ENCODE peak calls at places on chromosome 13, in five cellular contexts. A is neural progenitor cell, W is endothelial cell of umbilical vein, I is pancreas, V is suprapubic skin. B is an unnamed sample.

GRCh38 chr13:37194428-37194861 is 89.0 kb upstream of the CSNK1A1L start:
- DNase-seq in A (no peak), W (peak; percentile 71), I (no peak), V (no peak), B (no peak)

GRCh38 chr13:36421447-36421846 is 10.8 kb upstream of the CCNA1 start:
- DNase-seq in A (no peak), W (peak; percentile 22), I (no peak), V (no peak), B (no peak)

GRCh38 chr13:33260168-33261098 is 25.1 kb downstream of the STARD13 start:
- DNase-seq in A (no peak), W (no peak), I (no peak), V (no peak), B (no peak)

GRCh38 chr13:73898899-73899298 is 235.3 kb downstream of the KLF12 start:
- DNase-seq in A (no peak), W (no peak), I (no peak), V (no peak), B (no peak)

GRCh38 chr13:63190219-63190618 is 1774.6 kb upstream of the PCDH20 start:
- DNase-seq in A (no peak), W (no peak), I (no peak), V (no peak), B (no peak)

GRCh38 chr13:40179882-40180281 is 486.6 kb downstream of the FOXO1 start:
- DNase-seq in A (no peak), W (no peak), I (peak; percentile 63), V (no peak), B (no peak)

GRCh38 chr13:21048901-21049655 is 12.3 kb downstream of the LATS2 start:
- DNase-seq in A (no peak), W (no peak), I (no peak), V (no peak), B (no peak)

GRCh38 chr13:89763011-89763410 is 1584.5 kb upstream of the MIR17HG start:
- DNase-seq in A (no peak), W (peak; percentile 44), I (no peak), V (no peak), B (no peak)

GRCh38 chr13:23578411-23579071 is 8.3 kb downstream of the TNFRSF19 start:
- DNase-seq in A (peak; percentile 82), W (peak; percentile 4), I (peak; percentile 83), V (peak; percentile 88), B (peak; percentile 81)

GRCh38 chr13:40476175-40476958 is 190.1 kb downstream of the FOXO1 start:
- DNase-seq in A (no peak), W (peak; percentile 47), I (no peak), V (no peak), B (no peak)

GRCh38 chr13:97109256-97109655 is 112.9 kb upstream of the MBNL2 start:
- DNase-seq in A (no peak), W (no peak), I (no peak), V (no peak), B (no peak)

GRCh38 chr13:49938274-49938673 is 2.1 kb upstream of the SPRYD7 start:
- DNase-seq in A (no peak), W (no peak), I (peak; percentile 19), V (no peak), B (no peak)

GRCh38 chr13:37134411-37135041 is 29.1 kb upstream of the CSNK1A1L start:
- DNase-seq in A (no peak), W (peak; percentile 89), I (no peak), V (no peak), B (no peak)

GRCh38 chr13:102582256-102582655 is 14.5 kb upstream of the TPP2 start:
- DNase-seq in A (no peak), W (no peak), I (no peak), V (no peak), B (no peak)

GRCh38 chr13:61123533-61124269 is 291.9 kb downstream of the PCDH20 start:
- DNase-seq in A (peak; percentile 33), W (no peak), I (no peak), V (no peak), B (no peak)
- TF ChIP-seq CTCF in A (no peak), W (no peak), I (no peak), V (no peak), B (no peak)

GRCh38 chr13:75482820-75483079 is 781 bp upstream of the TBC1D4 start:
- DNase-seq in A (no peak), W (no peak), I (no peak), V (no peak), B (no peak)
- H3K27ac ChIP-seq in A (peak overlapping the region; percentile 40), W (peak overlapping the region; percentile 63), I (peak overlapping the region; percentile 90), V (peak overlapping the region; percentile 88), B (peak overlapping the region; percentile 96)

DNA sequence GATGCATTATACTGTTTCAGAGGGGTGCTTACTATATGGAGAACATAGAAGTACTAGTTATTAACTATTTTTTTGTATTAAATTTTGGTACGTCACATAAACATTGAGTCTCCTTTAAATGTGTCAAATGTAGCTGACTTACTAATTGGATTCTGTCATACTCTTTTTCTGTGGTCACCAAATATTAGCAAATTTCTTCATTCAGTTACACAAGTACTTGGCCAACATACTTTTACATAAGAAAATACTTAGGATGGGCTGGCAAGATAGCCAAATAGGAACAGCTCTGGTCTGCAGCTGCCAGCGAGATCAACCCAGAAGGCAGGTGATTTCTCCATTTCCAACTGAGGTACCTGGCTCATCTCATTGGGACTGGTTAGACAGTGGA is 19.2 kb downstream of the LPAR6 start:
- DNase-seq in A (no peak), W (no peak), I (no peak), V (no peak), B (no peak)
- H3K9me3 ChIP-seq in A (no peaks in the 10 kb centered on the region), W (no peaks in the 10 kb centered on the region), I (no peaks in the 10 kb centered on the region), V (no peaks in the 10 kb centered on the region), B (no peaks in the 10 kb centered on the region)

GRCh38 chr13:95185311-95185710 is 115.9 kb downstream of the ABCC4 start:
- DNase-seq in A (no peak), W (no peak), I (no peak), V (no peak), B (no peak)
- TF ChIP-seq CTCF in A (no peak), W (no peak), I (no peak), V (no peak), B (no peak)

GRCh38 chr13:98439136-98439828 is 137.6 kb downstream of the STK24 start:
- DNase-seq in A (no peak), W (no peak), I (no peak), V (peak; percentile 60), B (no peak)

GRCh38 chr13:98441056-98441676 is 135.7 kb downstream of the STK24 start:
- DNase-seq in A (no peak), W (no peak), I (no peak), V (no peak), B (no peak)

GRCh38 chr13:98438246-98439135 is 138.4 kb downstream of the STK24 start:
- DNase-seq in A (no peak), W (no peak), I (no peak), V (peak; percentile 61), B (no peak)

GRCh38 chr13:98440390-98441055 is 136.4 kb downstream of the STK24 start:
- DNase-seq in A (no peak), W (no peak), I (no peak), V (no peak), B (no peak)

DNA sequence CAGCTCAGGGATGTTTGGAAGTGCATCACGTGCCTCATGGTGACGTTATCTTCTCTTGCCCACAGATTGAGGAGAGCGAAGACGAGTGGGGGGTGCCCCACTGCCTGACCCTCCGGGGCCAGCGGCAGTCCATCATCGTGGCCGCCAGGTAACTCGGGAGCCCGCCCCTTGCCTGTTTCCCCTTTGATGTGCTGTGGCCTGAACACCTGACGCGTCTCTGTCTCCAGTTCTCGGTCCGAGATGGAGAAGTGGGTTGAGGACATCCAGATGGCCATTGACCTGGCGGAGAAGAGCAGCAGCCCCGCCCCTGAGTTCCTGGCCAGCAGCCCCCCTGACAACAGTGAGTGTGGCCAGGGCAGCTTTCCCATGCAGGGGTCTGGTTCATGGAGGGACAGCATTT is 137.0 kb downstream of the STK24 start:
- DNase-seq in A (no peak), W (no peak), I (no peak), V (peak; percentile 52), B (no peak)
- H3K27ac ChIP-seq in A (no peak overlapping the region), W (no peak overlapping the region), I (no peak overlapping the region), V (no peak overlapping the region), B (no peak overlapping the region)

DNA sequence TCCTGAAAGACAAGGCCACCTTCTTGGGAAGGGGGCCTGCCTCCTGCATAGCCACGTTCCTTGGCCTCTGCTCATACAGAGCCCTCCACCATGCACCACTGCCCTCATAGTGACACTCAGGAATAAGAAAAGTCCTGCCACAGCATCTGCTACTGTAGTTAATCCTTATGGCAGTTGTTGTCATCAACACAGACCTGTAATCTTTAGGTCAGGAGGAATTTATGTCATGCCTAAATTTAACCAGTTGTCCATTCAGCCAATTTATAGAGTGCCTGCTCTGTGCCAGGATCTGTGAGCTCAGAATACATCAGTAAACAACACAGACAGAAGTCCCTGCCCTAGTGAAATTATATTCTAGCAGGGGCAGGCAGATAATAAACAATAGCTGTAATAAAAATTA is 44.4 kb downstream of the FAM124A start:
- DNase-seq in A (no peak), W (no peak), I (no peak), V (no peak), B (no peak)
- H3K9me3 ChIP-seq in A (no peaks in the 10 kb centered on the region), W (no peaks in the 10 kb centered on the region), I (no peaks in the 10 kb centered on the region), V (no peaks in the 10 kb centered on the region), B (no peaks in the 10 kb centered on the region)

GRCh38 chr13:52739468-52740071 is at the start of gene CNMD:
- DNase-seq in A (peak; percentile 50), W (no peak), I (no peak), V (no peak), B (no peak)

GRCh38 chr13:52744842-52745241 is 5.2 kb upstream of the CNMD start:
- DNase-seq in A (no peak), W (no peak), I (no peak), V (no peak), B (no peak)

GRCh38 chr13:52743569-52743968 is 3.9 kb upstream of the CNMD start:
- DNase-seq in A (no peak), W (no peak), I (no peak), V (no peak), B (no peak)

GRCh38 chr13:52746141-52746540 is 6.5 kb upstream of the CNMD start:
- DNase-seq in A (no peak), W (no peak), I (no peak), V (no peak), B (no peak)

GRCh38 chr13:52743988-52744387 is 4.4 kb upstream of the CNMD start:
- DNase-seq in A (no peak), W (no peak), I (no peak), V (no peak), B (no peak)
- TF ChIP-seq CTCF in A (no peak), W (no peak), I (no peak), V (no peak), B (no peak)

DNA sequence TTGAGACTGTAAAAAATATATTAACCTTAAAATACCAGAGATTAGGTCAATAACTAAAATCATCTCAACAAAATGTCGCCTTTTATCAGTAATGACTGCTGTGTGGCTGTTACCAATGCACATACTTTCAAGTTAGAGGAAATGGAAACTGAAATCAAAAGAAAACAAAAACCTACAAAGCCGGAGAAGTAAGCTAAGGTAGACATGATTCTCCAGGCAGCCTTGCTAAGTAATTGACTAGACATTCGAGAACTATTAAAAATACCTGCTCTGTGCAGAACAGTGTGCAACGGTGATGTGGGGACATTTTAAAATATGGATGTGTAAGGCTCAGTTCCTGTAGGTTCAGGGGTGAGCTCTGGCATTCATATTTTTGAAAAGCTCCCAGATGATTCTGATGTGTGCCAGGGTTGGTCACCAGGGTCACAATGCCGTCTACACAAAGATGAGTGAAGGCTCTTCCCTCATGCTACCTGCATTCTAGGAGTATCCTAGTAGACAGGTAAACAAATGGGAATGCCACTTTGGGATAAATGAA is 613 bp upstream of the EPSTI1 start:
- DNase-seq in A (no peak), W (no peak), I (no peak), V (no peak), B (no peak)
- H3K27ac ChIP-seq in A (no peak overlapping the region), W (peak overlapping the region; percentile 2), I (peak overlapping the region; percentile 85), V (peak overlapping the region; percentile 77), B (peak overlapping the region; percentile 60)

B was measured in psoas muscle.